ENCODE peak calls at places on chromosome 19, in nine cellular contexts. L is left ventricle myocardium inferior; R is CD8-positive, alpha-beta T cell; Z is IMR-90; H is tibial artery; Y is ovary; C is WERI-Rb-1; S is Peyer's patch; P is ascending aorta. W is an unnamed sample. For H3K27me3, the result is how much of the 10 kb centered on the place peaks cover.

GRCh38 chr19:33235269-33235995 is 9.8 kb upstream of the SLC7A10 start:
- DNase-seq in C (peak), H (peak), S (peak), L (peak), Z (peak), R (peak), Y (peak), P (peak), W (peak)

GRCh38 chr19:23033721-23034120 is 30.7 kb upstream of the ZNF728 start:
- DNase-seq in L (no peak), S (no peak), C (no peak), R (no peak), Z (no peak), P (no peak), Y (no peak), H (no peak), W (no peak)

GRCh38 chr19:47699360-47699917 is 13.8 kb upstream of the EHD2 start:
- DNase-seq in L (no peak), S (peak), Y (peak), R (peak), Z (peak), C (peak), H (no peak), P (no peak), W (peak)

GRCh38 chr19:7989071-7989575 is 16.3 kb downstream of the ELAVL1 start:
- DNase-seq in Y (no peak), Z (no peak), C (no peak), R (no peak), L (no peak), H (no peak), S (no peak), P (no peak), W (no peak)

GRCh38 chr19:3229346-3229743 is 4.9 kb downstream of the CELF5 start:
- DNase-seq in C (no peak), Z (no peak), S (no peak), H (no peak), R (no peak), P (no peak), Y (no peak), L (no peak), W (no peak)

GRCh38 chr19:9128171-9128570 is 1.4 kb upstream of the OR7G3 start:
- DNase-seq in H (no peak), P (no peak), L (no peak), R (no peak), Y (no peak), C (no peak), S (no peak), Z (peak), W (no peak)

GRCh38 chr19:39166571-39167391 is 30.0 kb upstream of the NCCRP1 start:
- DNase-seq in Z (no peak), S (peak), Y (peak), R (no peak), L (peak), P (no peak), C (peak), H (peak), W (peak)

GRCh38 chr19:5691205-5691929 is 1.3 kb downstream of the RPL36 start:
- DNase-seq in H (peak), L (peak), C (no peak), R (peak), S (peak), Y (peak), P (no peak), Z (peak), W (peak)

GRCh38 chr19:49362926-49363264 is 679 bp upstream of the TEAD2 start:
- DNase-seq in H (peak), R (no peak), L (peak), Y (peak), S (no peak), P (peak), C (no peak), Z (peak), W (no peak)

GRCh38 chr19:4744451-4745170 is 21.0 kb upstream of the DPP9 start:
- DNase-seq in L (no peak), P (no peak), Y (peak), C (no peak), H (peak), S (no peak), Z (peak), R (no peak), W (peak)

GRCh38 chr19:10884273-10884672 is 12.9 kb downstream of the CARM1 start:
- DNase-seq in Y (no peak), L (no peak), P (no peak), H (no peak), Z (peak), S (no peak), C (no peak), R (no peak), W (no peak)

GRCh38 chr19:40253611-40254092 is 27.2 kb upstream of the CCNP start:
- DNase-seq in Y (no peak), P (no peak), L (no peak), R (no peak), S (no peak), H (no peak), C (no peak), Z (no peak), W (no peak)

GRCh38 chr19:4474504-4475136 is 2.5 kb downstream of the HDGFL2 start:
- DNase-seq in R (no peak), Y (no peak), Z (peak), L (no peak), C (peak), P (no peak), S (no peak), H (no peak), W (peak)

DNA sequence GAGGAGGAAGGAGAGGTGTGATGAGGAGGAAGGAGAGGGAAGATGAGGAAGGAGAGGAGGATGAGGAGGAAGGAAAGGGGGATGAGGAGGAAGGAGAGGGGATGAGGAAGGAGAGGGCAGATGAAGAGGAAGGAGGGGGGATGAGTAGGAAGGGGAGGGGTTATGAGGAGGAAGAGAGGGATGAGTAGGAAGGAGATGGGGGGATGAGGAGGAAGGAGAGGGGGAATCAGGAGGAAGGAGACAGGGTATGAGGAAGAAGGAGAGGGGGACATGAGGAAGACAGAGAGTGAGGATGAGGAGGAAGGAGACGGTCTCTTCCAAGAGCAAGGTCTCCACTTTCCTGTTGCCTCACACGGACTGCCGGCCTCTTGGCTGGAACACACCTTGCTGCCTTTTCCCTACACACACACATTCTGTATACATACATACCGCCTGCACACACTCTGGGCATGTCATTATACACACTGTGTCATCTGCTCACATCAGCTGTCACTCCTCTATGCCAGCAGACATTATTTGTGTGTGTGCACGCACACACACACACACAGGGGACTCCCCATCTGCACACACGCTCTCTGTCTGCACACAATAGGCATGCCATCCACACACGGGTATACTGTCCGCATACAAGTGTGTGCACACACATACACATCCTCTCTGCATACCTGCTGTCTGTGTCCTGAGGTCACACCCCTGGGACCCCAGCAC is 11.1 kb upstream of the VSTM2B start:
- DNase-seq in H (no peak), S (no peak), P (no peak), Z (no peak), C (no peak), R (no peak), L (no peak), Y (no peak), W (no peak)
- H3K4me3 ChIP-seq in H (no peak), S (no peak), P (no peak), Z (no peak), C (no peak), R (no peak), L (no peak), Y (no peak), W (no peak)

GRCh38 chr19:35738021-35738886 is 4.0 kb downstream of the IGFLR1 start:
- DNase-seq in Z (no peak), H (no peak), C (no peak), S (no peak), P (no peak), L (no peak), Y (peak), R (no peak), W (no peak)
- H3K27ac ChIP-seq in Z (no peak), H (no peak), C (no peak), S (no peak), P (no peak), L (no peak), Y (no peak), R (no peak), W (no peak)

DNA sequence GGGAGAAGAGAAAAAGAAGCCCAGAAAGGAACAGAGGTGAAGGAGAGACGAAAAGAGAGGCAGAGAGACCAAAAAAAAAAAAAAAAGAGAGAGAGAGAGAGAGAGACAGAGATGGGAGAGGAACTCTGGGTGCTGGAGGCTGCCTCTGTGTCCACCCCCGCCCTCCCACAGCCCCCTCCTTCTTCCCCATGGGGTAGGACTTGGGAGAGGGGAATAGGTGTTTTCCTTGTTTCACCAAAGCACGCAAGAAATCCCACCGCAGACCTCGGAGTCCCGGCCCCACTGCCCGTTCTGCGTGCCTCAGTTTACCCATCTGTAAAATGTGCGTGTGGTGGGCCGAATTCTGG is 4.9 kb downstream of the ONECUT3 start:
- DNase-seq in S (no peak), Y (no peak), Z (no peak), R (no peak), L (no peak), H (no peak), C (no peak), P (no peak), W (no peak)
- H3K27me3 ChIP-seq in S (under half), Y (under half), Z (half or more), R (under half), L (half or more), H (under half), C (half or more), P (under half), W (under half)

GRCh38 chr19:1837222-1837565 is 11.1 kb downstream of the REXO1 start:
- DNase-seq in L (no peak), R (no peak), Y (no peak), P (no peak), C (no peak), Z (no peak), H (no peak), S (no peak), W (no peak)

GRCh38 chr19:1836458-1837221 is 11.6 kb downstream of the REXO1 start:
- DNase-seq in Y (no peak), Z (no peak), P (no peak), L (no peak), C (peak), S (no peak), H (no peak), R (no peak), W (no peak)

GRCh38 chr19:1840541-1841115 is 7.7 kb downstream of the REXO1 start:
- DNase-seq in Y (no peak), L (peak), Z (no peak), H (no peak), S (no peak), C (no peak), R (no peak), P (no peak), W (peak)

GRCh38 chr19:1839658-1840540 is 8.4 kb downstream of the REXO1 start:
- DNase-seq in C (no peak), Y (no peak), L (no peak), R (no peak), H (no peak), Z (no peak), S (peak), P (no peak), W (no peak)

DNA sequence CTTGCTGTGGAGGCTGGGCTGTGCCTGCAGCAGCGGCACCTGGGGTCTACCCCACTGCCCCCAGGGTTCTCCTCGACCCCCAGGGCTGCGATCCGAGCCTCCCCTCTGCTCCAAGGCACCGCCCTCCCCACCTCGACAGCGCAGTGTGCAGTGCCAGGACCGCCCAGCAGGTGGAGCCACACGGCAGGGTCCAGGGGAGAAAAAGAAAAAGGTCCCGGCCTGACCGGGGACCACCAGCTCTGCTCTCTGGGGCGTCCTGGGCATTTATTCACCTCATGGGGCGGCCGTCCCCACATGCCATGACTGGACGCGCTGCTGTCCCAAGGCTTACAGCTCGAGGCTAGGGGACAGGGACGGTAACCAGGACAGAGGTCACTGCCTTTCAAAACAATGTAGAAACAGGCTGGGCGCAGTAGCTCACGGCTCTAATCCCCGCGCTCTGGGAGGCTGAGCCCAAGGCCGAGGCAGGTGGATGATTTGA is 10.6 kb downstream of the REXO1 start:
- DNase-seq in S (peak), Z (no peak), Y (no peak), C (peak), P (no peak), H (no peak), L (peak), R (peak), W (no peak)
- H3K4me3 ChIP-seq in S (no peak), Z (no peak), Y (no peak), C (no peak), P (no peak), H (no peak), L (no peak), R (no peak), W (no peak)

DNA sequence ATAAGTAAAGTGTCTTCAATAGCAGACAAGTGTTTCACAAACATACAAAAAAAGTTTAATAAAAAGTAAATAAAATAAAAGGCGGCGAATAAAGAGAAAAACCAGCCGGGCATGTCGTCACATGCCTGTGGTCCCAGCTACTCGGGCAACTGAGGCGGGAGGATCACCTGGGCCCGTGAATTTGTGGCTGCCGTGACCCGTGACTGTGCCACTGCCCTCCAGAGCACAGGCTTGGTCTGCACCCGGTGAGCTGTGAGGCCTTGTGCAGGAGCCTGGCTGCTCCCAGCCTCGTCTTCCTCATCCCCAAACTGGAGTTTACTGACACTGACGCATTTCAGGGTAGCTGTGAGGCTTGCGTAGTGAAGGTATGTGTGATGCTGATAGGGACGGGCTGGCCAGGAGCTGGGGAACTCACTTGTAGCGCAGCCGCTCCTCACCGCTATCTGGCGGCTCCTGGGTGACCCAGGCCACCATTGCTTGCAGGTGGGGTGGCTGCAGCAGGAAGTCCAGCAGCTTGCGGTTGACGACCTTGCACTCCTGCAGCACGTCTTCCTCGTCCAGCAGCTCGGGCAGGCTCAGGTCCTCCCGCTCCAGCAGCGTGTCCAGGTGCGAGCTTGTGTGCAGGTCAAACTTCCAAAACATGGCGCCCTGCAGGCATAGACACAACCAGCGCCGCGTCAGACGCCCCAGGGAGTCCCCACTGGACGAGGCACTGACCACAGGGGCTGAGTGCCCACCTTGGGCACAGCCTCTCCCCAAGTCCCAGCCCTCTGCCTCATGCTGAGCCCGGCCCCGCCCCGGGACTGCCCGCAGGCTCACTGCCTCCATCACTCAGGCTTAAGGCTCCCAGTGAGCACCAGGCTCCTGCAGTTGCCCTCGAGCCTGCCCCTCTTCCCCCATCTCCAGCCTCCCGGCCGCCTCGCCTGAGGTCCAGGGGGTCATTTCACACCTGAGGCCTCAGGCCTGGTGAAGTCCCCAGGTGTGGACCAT is 12.1 kb downstream of the PPP6R1 start:
- DNase-seq in H (no peak), Z (no peak), L (no peak), S (no peak), C (no peak), R (no peak), P (no peak), Y (no peak), W (no peak)
- H3K27ac ChIP-seq in H (no peak), Z (peak), L (peak), S (no peak), C (no peak), R (no peak), P (no peak), Y (no peak), W (no peak)